ENCODE peak calls at places on chromosomes 6 and 20, in eight cellular contexts. O, S, U, J, A, Z, R and G are unnamed samples.

GRCh38 chr20:44170796-44171410 is 16.1 kb downstream of the JPH2 start:
- DNase-seq in R (peak), A (no peak), J (no peak), Z (no peak), O (no peak), S (no peak), U (no peak), G (no peak)

GRCh38 chr6:138240476-138241245 is 22.4 kb upstream of the PBOV1 start:
- DNase-seq in J (no peak), A (no peak), R (no peak), S (no peak), U (no peak), Z (no peak), O (no peak), G (no peak)

GRCh38 chr6:46350714-46351113 is 140.5 kb downstream of the RCAN2 start:
- DNase-seq in O (no peak), Z (no peak), S (no peak), A (no peak), R (no peak), U (no peak), J (no peak), G (no peak)

GRCh38 chr6:115932481-115932880 is 128.2 kb downstream of the FRK start:
- DNase-seq in O (no peak), A (no peak), J (no peak), S (no peak), U (no peak), Z (peak), R (no peak), G (no peak)

GRCh38 chr6:85065831-85066230 is 301.4 kb upstream of the TBX18 start:
- DNase-seq in Z (no peak), U (no peak), J (no peak), R (no peak), A (no peak), S (no peak), O (no peak), G (no peak)

GRCh38 chr6:113182370-113183141 is 674.6 kb upstream of the MARCKS start:
- DNase-seq in U (no peak), O (no peak), Z (peak), A (no peak), R (no peak), J (no peak), S (no peak), G (peak)

GRCh38 chr20:38426498-38426897 is 8.6 kb downstream of the SNHG17 start:
- DNase-seq in O (no peak), J (no peak), S (no peak), U (no peak), Z (no peak), R (no peak), A (no peak), G (no peak)

GRCh38 chr6:106553440-106553839 is 75.9 kb downstream of the RTN4IP1 start:
- DNase-seq in O (no peak), U (peak), R (no peak), A (no peak), Z (no peak), S (no peak), J (no peak), G (no peak)

GRCh38 chr6:153099636-153100035 is 31.4 kb downstream of the RGS17 start:
- DNase-seq in O (no peak), U (peak), Z (no peak), R (no peak), A (no peak), S (no peak), J (no peak), G (no peak)

GRCh38 chr6:89518352-89519055 is 85.6 kb downstream of the ANKRD6 start:
- DNase-seq in U (no peak), A (no peak), R (no peak), S (peak), Z (no peak), O (no peak), J (no peak), G (no peak)

GRCh38 chr6:140857734-140858380 is 1274.9 kb upstream of the GJE1 start:
- DNase-seq in R (no peak), A (no peak), O (no peak), U (no peak), J (no peak), S (no peak), Z (peak), G (peak)

GRCh38 chr6:30206799-30207618 is 6.2 kb downstream of the TRIM26 start:
- DNase-seq in J (no peak), U (no peak), O (no peak), Z (no peak), A (peak), S (peak), R (peak), G (no peak)

GRCh38 chr6:107323133-107323785 is 136.1 kb downstream of the PDSS2 start:
- DNase-seq in S (no peak), Z (no peak), A (no peak), O (no peak), J (no peak), U (no peak), R (no peak), G (peak)

GRCh38 chr6:94680672-94681212 is 896.6 kb upstream of the MANEA start:
- DNase-seq in S (no peak), R (no peak), J (no peak), A (no peak), U (no peak), Z (no peak), O (no peak), G (no peak)

GRCh38 chr6:150325093-150325772 is 43.6 kb upstream of the IYD start:
- DNase-seq in O (no peak), U (no peak), Z (peak), J (no peak), A (no peak), R (no peak), S (no peak), G (no peak)

GRCh38 chr20:51132286-51132810 is 109.4 kb upstream of the KCNG1 start:
- DNase-seq in Z (no peak), S (no peak), R (no peak), J (no peak), O (no peak), A (peak), U (no peak), G (no peak)

GRCh38 chr6:166441641-166442078 is 58.9 kb upstream of the MPC1 start:
- DNase-seq in A (no peak), O (no peak), S (no peak), R (no peak), Z (no peak), U (no peak), J (no peak), G (no peak)

GRCh38 chr20:64222273-64222672 is 33.3 kb upstream of the PCMTD2 start:
- DNase-seq in J (no peak), U (no peak), R (no peak), O (peak), A (no peak), Z (peak), S (no peak), G (no peak)

DNA sequence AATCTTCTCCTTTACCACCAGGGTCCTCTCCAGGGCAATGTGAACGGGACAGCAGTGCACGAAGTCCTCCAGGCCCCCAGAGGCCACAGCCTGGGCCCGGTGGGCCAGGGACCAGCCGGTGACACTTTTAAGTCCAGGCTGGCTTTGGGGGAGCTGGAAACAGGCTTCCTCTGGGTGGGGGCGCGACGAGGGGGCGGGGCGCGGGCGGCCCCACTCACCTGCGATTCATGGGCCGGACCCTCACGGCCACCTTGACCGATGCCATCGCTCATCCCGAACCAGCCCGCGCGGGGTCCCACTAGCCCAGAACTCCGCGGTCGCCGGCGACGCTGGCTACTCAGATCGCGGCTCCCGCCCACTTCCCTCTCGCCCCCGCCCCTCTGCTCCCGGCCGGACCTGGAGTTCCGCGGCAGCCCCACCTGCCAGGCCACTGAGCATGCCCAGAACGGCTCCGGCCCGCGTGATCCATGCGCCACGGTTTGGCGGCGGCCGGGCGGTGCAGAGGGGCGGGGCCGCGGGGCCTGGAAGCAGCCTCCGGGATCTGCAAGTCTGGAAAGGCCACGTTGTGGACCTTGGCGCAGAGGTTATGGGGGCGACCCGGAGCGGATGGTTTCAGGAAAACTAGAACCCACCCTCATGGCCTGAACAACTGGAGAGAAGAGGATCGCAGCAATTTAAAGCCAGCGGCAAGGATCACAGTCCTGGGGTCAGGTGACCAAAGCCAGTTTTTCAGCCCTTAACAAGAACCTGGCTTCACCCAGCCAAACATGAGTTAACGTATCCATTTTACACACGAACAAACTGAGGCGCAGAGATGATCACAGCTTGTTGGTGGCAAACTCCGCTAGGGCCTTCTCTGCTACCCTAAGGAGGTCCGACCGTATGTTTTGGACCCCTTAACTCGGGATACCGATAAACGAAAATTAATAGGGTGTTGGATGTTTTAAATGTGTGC is at the start of gene KIF16B:
- DNase-seq in Z (peak), J (peak), U (peak), O (peak), A (peak), S (peak), R (peak), G (peak)
- TF ChIP-seq CTCF in Z (no peak), J (no peak), U (no peak), O (no peak), A (peak), S (no peak), R (no peak), G (no peak)

GRCh38 chr20:36439731-36440072 is 101.6 kb upstream of the MYL9 start:
- DNase-seq in U (no peak), Z (no peak), S (no peak), R (no peak), O (peak), A (no peak), J (no peak), G (no peak)
- TF ChIP-seq CTCF in U (no peak), Z (no peak), S (no peak), R (peak), O (no peak), A (peak), J (no peak), G (no peak)

GRCh38 chr6:28583463-28583862 is 57.8 kb downstream of the GPX5 start:
- DNase-seq in A (no peak), O (no peak), R (no peak), Z (no peak), S (no peak), U (no peak), J (no peak), G (no peak)

GRCh38 chr6:28586273-28586672 is 60.6 kb downstream of the GPX5 start:
- DNase-seq in S (no peak), A (no peak), R (no peak), J (no peak), O (no peak), U (no peak), Z (no peak), G (no peak)

GRCh38 chr6:28585335-28585734 is 59.7 kb downstream of the GPX5 start:
- DNase-seq in A (no peak), O (no peak), R (no peak), J (no peak), S (peak), U (no peak), Z (no peak), G (no peak)

GRCh38 chr6:28580484-28580883 is 54.8 kb downstream of the GPX5 start:
- DNase-seq in U (no peak), A (no peak), R (no peak), S (no peak), J (no peak), O (no peak), Z (no peak), G (no peak)
- TF ChIP-seq CTCF in U (no peak), A (no peak), R (no peak), S (no peak), J (no peak), O (no peak), Z (no peak), G (no peak)

GRCh38 chr20:45391559-45391958 is 13.4 kb upstream of the TP53TG5 start:
- DNase-seq in S (no peak), O (no peak), U (no peak), A (no peak), Z (no peak), R (no peak), J (no peak), G (no peak)

GRCh38 chr20:45394221-45395113 is 13.6 kb upstream of the DBNDD2 start:
- DNase-seq in A (no peak), U (no peak), J (no peak), Z (no peak), O (peak), R (no peak), S (no peak), G (no peak)

GRCh38 chr20:45390931-45391330 is 12.8 kb upstream of the TP53TG5 start:
- DNase-seq in S (no peak), O (no peak), Z (no peak), R (no peak), A (no peak), U (no peak), J (no peak), G (no peak)

GRCh38 chr20:45395114-45395415 is 13.0 kb upstream of the DBNDD2 start:
- DNase-seq in S (no peak), R (no peak), U (no peak), J (no peak), Z (no peak), A (no peak), O (no peak), G (no peak)

GRCh38 chr20:45392733-45393132 is 14.6 kb upstream of the TP53TG5 start:
- DNase-seq in O (no peak), R (no peak), U (no peak), A (no peak), J (no peak), S (no peak), Z (no peak), G (no peak)
- TF ChIP-seq CTCF in O (no peak), R (no peak), U (no peak), A (peak), J (no peak), S (no peak), Z (peak), G (no peak)